ENCODE peak calls at places on chromosome 5, in eight cellular contexts. M is Right ventricle myocardium superior; D is GM23248; R is foreskin fibroblast; F is activated CD4-positive, alpha-beta T cell treated with anti-CD3 and anti-CD28 coated beads, Interleukin-2, amount 10 ng/mL, durations not matched to agents 7 days and 5 days; O is Peyer's patch; S is posterior cingulate gyrus; Y is activated T-helper 1 cell treated with anti-CD3 and anti-CD28 coated beads, Interleukin-12 subunit alpha, Interleukin-12 subunit beta, Interleukin-2, Interleukin-4 antibody, amounts not matched to agents 30 ng/mL and 10 ng/mL and 1 ng/mL, durations not matched to agents 14 hours and 24 hours and 36 hours. C is an unnamed sample.

GRCh38 chr5:54309751-54310432 is 481 bp downstream of the ARL15 start:
- DNase-seq in D (peak; percentile 62), Y (no peak), M (peak; percentile 65), R (peak; percentile 61), F (peak; percentile 33), O (peak; percentile 62), S (peak; percentile 27), C (no peak)

GRCh38 chr5:172361566-172362238 is 78.1 kb upstream of the UBTD2 start:
- DNase-seq in D (peak; percentile 99), M (peak; percentile 56), F (peak; percentile 14), O (no peak), S (no peak), Y (no peak), R (peak; percentile 99), C (peak; percentile 31)

GRCh38 chr5:61162832-61163567 is 732 bp upstream of the SMIM15 start:
- DNase-seq in D (peak; percentile 53), Y (no peak), R (peak; percentile 37), M (no peak), O (no peak), S (peak; percentile 14), F (no peak), C (no peak)

GRCh38 chr5:113127021-113127420 is 150.4 kb downstream of the DCP2 start:
- DNase-seq in R (no peak), M (no peak), D (no peak), S (no peak), O (no peak), F (no peak), Y (no peak), C (no peak)

GRCh38 chr5:141373673-141374317 is at the start of gene PCDHGA6:
- DNase-seq in S (no peak), R (peak; percentile 73), D (peak; percentile 64), M (no peak), F (no peak), O (no peak), Y (no peak), C (no peak)

GRCh38 chr5:137361275-137361674 is 137.9 kb downstream of the SPOCK1 start:
- DNase-seq in M (no peak), F (no peak), Y (no peak), R (no peak), D (peak; percentile 75), S (no peak), O (no peak), C (no peak)

GRCh38 chr5:125480901-125481300 is 734.5 kb upstream of the ZNF608 start:
- DNase-seq in D (no peak), M (no peak), O (no peak), F (no peak), Y (no peak), S (no peak), R (peak; percentile 46), C (no peak)

GRCh38 chr5:154117050-154117449 is 73.5 kb upstream of the GALNT10 start:
- DNase-seq in O (no peak), D (no peak), M (no peak), S (no peak), Y (no peak), F (no peak), R (no peak), C (no peak)

GRCh38 chr5:32071351-32071944 is 102.7 kb downstream of the GOLPH3 start:
- DNase-seq in F (no peak), O (no peak), R (no peak), Y (no peak), M (no peak), S (no peak), D (peak; percentile 66), C (no peak)

GRCh38 chr5:16881253-16881652 is 54.8 kb downstream of the MYO10 start:
- DNase-seq in M (no peak), Y (no peak), R (no peak), S (no peak), O (no peak), D (no peak), F (no peak), C (no peak)

GRCh38 chr5:179378116-179378440 is 32.8 kb upstream of the ADAMTS2 start:
- DNase-seq in S (no peak), M (no peak), Y (no peak), F (no peak), O (no peak), R (no peak), D (no peak), C (no peak)

GRCh38 chr5:73496984-73497457 is 1.2 kb upstream of the BTF3 start:
- DNase-seq in O (no peak), M (no peak), F (no peak), Y (no peak), S (no peak), R (peak; percentile 68), D (peak; percentile 75), C (no peak)

GRCh38 chr5:9209846-9210547 is 335.9 kb downstream of the SEMA5A start:
- DNase-seq in Y (no peak), O (no peak), D (peak; percentile 69), M (no peak), F (no peak), S (no peak), R (peak; percentile 86), C (no peak)